ENCODE peak calls at places on chromosomes 3 and 15, in nine cellular contexts. T, Q, L, R, Y, S, J, F and G are unnamed samples.

GRCh38 chr3:64958187-64958586 is 270.4 kb upstream of the ADAMTS9 start:
- DNase-seq in F (no peak), Q (no peak), L (no peak), T (no peak), R (no peak), Y (no peak), J (no peak), S (no peak), G (no peak)

GRCh38 chr15:87817553-87817952 is 439.0 kb downstream of the NTRK3 start:
- DNase-seq in L (no peak), F (peak), T (no peak), Q (no peak), R (no peak), Y (no peak), J (no peak), S (no peak), G (peak)

GRCh38 chr3:60698117-60698516 is 553.1 kb downstream of the FHIT start:
- DNase-seq in Y (no peak), F (no peak), J (no peak), T (no peak), S (no peak), L (no peak), Q (no peak), R (no peak), G (no peak)

GRCh38 chr15:25671132-25671531 is 192.0 kb downstream of the ATP10A start:
- DNase-seq in R (no peak), Y (no peak), J (peak), Q (no peak), S (peak), L (no peak), F (peak), T (no peak), G (no peak)

GRCh38 chr15:70083423-70083822 is 14.3 kb downstream of the TLE3 start:
- DNase-seq in R (no peak), S (no peak), Y (no peak), J (no peak), T (no peak), F (no peak), L (no peak), Q (no peak), G (no peak)

GRCh38 chr15:51878446-51879386 is 49.3 kb downstream of the TMOD3 start:
- DNase-seq in T (no peak), R (peak), F (peak), Y (no peak), S (peak), L (peak), Q (no peak), J (no peak), G (peak)

GRCh38 chr15:77796046-77796729 is 163.5 kb upstream of the LINGO1 start:
- DNase-seq in L (no peak), F (no peak), J (no peak), Y (no peak), T (no peak), S (no peak), Q (no peak), R (no peak), G (no peak)

GRCh38 chr3:62149962-62150361 is 223.4 kb downstream of the FEZF2 start:
- DNase-seq in T (no peak), Q (no peak), F (peak), R (no peak), L (no peak), S (peak), J (peak), Y (no peak), G (no peak)

GRCh38 chr3:11534783-11535081 is 109.0 kb downstream of the VGLL4 start:
- DNase-seq in L (no peak), R (no peak), S (no peak), J (no peak), Y (no peak), F (no peak), T (no peak), Q (no peak), G (no peak)

GRCh38 chr3:76096036-76096435 is 310.7 kb upstream of the ZNF717 start:
- DNase-seq in Y (no peak), Q (no peak), L (no peak), F (peak), R (no peak), S (no peak), T (no peak), J (no peak), G (no peak)

GRCh38 chr3:152260529-152260928 is 8.2 kb upstream of the MBNL1 start:
- DNase-seq in L (no peak), S (no peak), Y (no peak), R (no peak), T (no peak), Q (no peak), J (no peak), F (no peak), G (no peak)

GRCh38 chr3:194330160-194330559 is 21.0 kb downstream of the CPN2 start:
- DNase-seq in J (no peak), F (no peak), S (no peak), T (no peak), Q (no peak), Y (no peak), L (no peak), R (no peak), G (no peak)

GRCh38 chr3:106114220-106114619 is 245.4 kb upstream of the CBLB start:
- DNase-seq in Q (no peak), R (no peak), T (no peak), J (no peak), Y (no peak), F (no peak), S (peak), L (peak), G (peak)

GRCh38 chr3:43338295-43338694 is 52.0 kb downstream of the SNRK start:
- DNase-seq in R (no peak), Q (no peak), T (no peak), J (no peak), L (no peak), S (no peak), F (no peak), Y (no peak), G (peak)

GRCh38 chr3:112619295-112619694 is 21.6 kb downstream of the CCDC80 start:
- DNase-seq in R (no peak), L (no peak), Y (no peak), Q (no peak), T (no peak), J (no peak), S (peak), F (no peak), G (peak)

GRCh38 chr3:58305882-58306661 is at the start of the genes HTD2 and RPP14:
- DNase-seq in Y (peak), Q (peak), J (peak), R (peak), S (peak), F (peak), L (peak), T (peak), G (peak)

GRCh38 chr3:39668420-39668819 is 141.0 kb upstream of the MYRIP start:
- DNase-seq in T (no peak), L (peak), Q (no peak), Y (no peak), S (peak), J (no peak), F (peak), R (no peak), G (peak)

GRCh38 chr3:159189994-159190669 is 388.3 kb downstream of the MFSD1 start:
- DNase-seq in L (no peak), T (no peak), R (no peak), S (peak), J (no peak), Q (no peak), F (peak), Y (no peak), G (peak)

GRCh38 chr3:120331071-120331470 is 18.1 kb downstream of the LRRC58 start:
- DNase-seq in S (no peak), R (no peak), T (no peak), L (no peak), J (no peak), Q (no peak), F (no peak), Y (no peak), G (no peak)

GRCh38 chr3:15989419-15989818 is 185.1 kb upstream of the GALNT15 start:
- DNase-seq in F (no peak), J (no peak), Y (no peak), Q (no peak), S (no peak), T (no peak), L (peak), R (no peak), G (no peak)

GRCh38 chr3:97823081-97823480 is 1.3 kb downstream of the CRYBG3 start:
- DNase-seq in F (no peak), L (no peak), Y (no peak), J (no peak), R (no peak), T (no peak), S (no peak), Q (no peak), G (no peak)

GRCh38 chr15:55654541-55654940 is 66.4 kb upstream of the PYGO1 start:
- DNase-seq in F (peak), T (no peak), S (no peak), J (no peak), Y (no peak), R (no peak), Q (no peak), L (no peak), G (no peak)

GRCh38 chr3:165852150-165852549 is 14.9 kb upstream of the BCHE start:
- DNase-seq in T (no peak), S (no peak), R (no peak), F (no peak), Y (no peak), J (no peak), Q (no peak), L (no peak), G (no peak)

GRCh38 chr3:138729279-138729678 is 105.4 kb downstream of the PIK3CB start:
- DNase-seq in Y (no peak), L (no peak), S (no peak), T (no peak), Q (no peak), J (no peak), R (no peak), F (no peak), G (no peak)

GRCh38 chr3:40642812-40643211 is 118.1 kb downstream of the ZNF621 start:
- DNase-seq in F (no peak), Q (no peak), Y (no peak), J (no peak), R (no peak), L (no peak), S (no peak), T (no peak), G (no peak)

GRCh38 chr3:54784021-54784420 is 143.8 kb downstream of the LRTM1 start:
- DNase-seq in T (no peak), L (no peak), Y (no peak), F (no peak), R (no peak), J (no peak), Q (no peak), S (no peak), G (peak)

GRCh38 chr3:46024131-46024530 is 3.2 kb downstream of the XCR1 start:
- DNase-seq in T (no peak), S (peak), F (no peak), R (no peak), Y (no peak), L (no peak), Q (no peak), J (no peak), G (no peak)

GRCh38 chr15:63510548-63510940 is 6.2 kb downstream of the USP3 start:
- DNase-seq in J (no peak), Q (no peak), L (no peak), T (no peak), S (no peak), Y (no peak), R (no peak), F (no peak), G (no peak)

GRCh38 chr15:76162784-76163428 is 103.1 kb downstream of the TMEM266 start:
- DNase-seq in J (no peak), R (no peak), L (no peak), T (no peak), Q (no peak), F (no peak), Y (no peak), S (no peak), G (no peak)